ENCODE peak calls at places on chromosomes 13 and 19, in ten cellular contexts. One of them, this sample, is unnamed.

GRCh38 chr13:83009987-83010386 is 872.3 kb downstream of the SLITRK1 start:
- DNase-seq in amniotic stem cell: no peak
- DNase-seq in fibroblast of mammary gland: no peak
- DNase-seq in AG09309: no peak
- DNase-seq in breast epithelium: no peak
- DNase-seq in iPS DF 19.7: no peak
- DNase-seq in iPS-NIHi11: no peak
- DNase-seq in mucosa of gallbladder: no peak
- DNase-seq in GM23248: no peak
- DNase-seq in cerebellar nuclear complex: no peak
- DNase-seq in this sample: no peak

GRCh38 chr19:55688422-55689218 is 13.6 kb downstream of the EPN1 start:
- DNase-seq in iPS-NIHi11: peak
- DNase-seq in AG09309: no peak
- DNase-seq in fibroblast of mammary gland: no peak
- DNase-seq in iPS DF 19.7: no peak
- DNase-seq in GM23248: no peak
- DNase-seq in cerebellar nuclear complex: no peak
- DNase-seq in mucosa of gallbladder: peak
- DNase-seq in breast epithelium: no peak
- DNase-seq in amniotic stem cell: no peak
- DNase-seq in this sample: no peak

GRCh38 chr19:51359294-51359693 is 6.9 kb downstream of the ETFB start:
- DNase-seq in AG09309: peak
- DNase-seq in fibroblast of mammary gland: peak
- DNase-seq in amniotic stem cell: peak
- DNase-seq in GM23248: peak
- DNase-seq in iPS DF 19.7: no peak
- DNase-seq in mucosa of gallbladder: no peak
- DNase-seq in breast epithelium: no peak
- DNase-seq in iPS-NIHi11: no peak
- DNase-seq in cerebellar nuclear complex: no peak
- DNase-seq in this sample: peak

GRCh38 chr19:13689050-13689449 is 75.3 kb upstream of the MRI1 start:
- DNase-seq in amniotic stem cell: no peak
- DNase-seq in breast epithelium: no peak
- DNase-seq in AG09309: no peak
- DNase-seq in fibroblast of mammary gland: peak
- DNase-seq in iPS DF 19.7: peak
- DNase-seq in mucosa of gallbladder: no peak
- DNase-seq in GM23248: peak
- DNase-seq in cerebellar nuclear complex: no peak
- DNase-seq in iPS-NIHi11: peak
- DNase-seq in this sample: peak

GRCh38 chr19:32489971-32490370 is 84.4 kb downstream of the DPY19L3 start:
- DNase-seq in GM23248: no peak
- DNase-seq in cerebellar nuclear complex: no peak
- DNase-seq in AG09309: no peak
- DNase-seq in fibroblast of mammary gland: peak
- DNase-seq in iPS-NIHi11: no peak
- DNase-seq in breast epithelium: no peak
- DNase-seq in mucosa of gallbladder: no peak
- DNase-seq in iPS DF 19.7: no peak
- DNase-seq in amniotic stem cell: no peak
- DNase-seq in this sample: no peak

GRCh38 chr13:73900591-73900990 is 233.6 kb downstream of the KLF12 start:
- DNase-seq in AG09309: no peak
- DNase-seq in fibroblast of mammary gland: no peak
- DNase-seq in iPS-NIHi11: no peak
- DNase-seq in iPS DF 19.7: no peak
- DNase-seq in cerebellar nuclear complex: no peak
- DNase-seq in mucosa of gallbladder: no peak
- DNase-seq in breast epithelium: no peak
- DNase-seq in amniotic stem cell: no peak
- DNase-seq in GM23248: peak
- DNase-seq in this sample: peak

GRCh38 chr13:32079586-32079985 is 48.0 kb downstream of the FRY start:
- DNase-seq in AG09309: no peak
- DNase-seq in fibroblast of mammary gland: no peak
- DNase-seq in GM23248: no peak
- DNase-seq in breast epithelium: no peak
- DNase-seq in iPS-NIHi11: no peak
- DNase-seq in amniotic stem cell: no peak
- DNase-seq in mucosa of gallbladder: no peak
- DNase-seq in iPS DF 19.7: no peak
- DNase-seq in cerebellar nuclear complex: no peak
- DNase-seq in this sample: no peak

GRCh38 chr13:37418490-37418889 is 180.1 kb downstream of the POSTN start:
- DNase-seq in mucosa of gallbladder: no peak
- DNase-seq in fibroblast of mammary gland: peak
- DNase-seq in breast epithelium: no peak
- DNase-seq in AG09309: peak
- DNase-seq in iPS DF 19.7: no peak
- DNase-seq in GM23248: peak
- DNase-seq in amniotic stem cell: no peak
- DNase-seq in cerebellar nuclear complex: no peak
- DNase-seq in iPS-NIHi11: no peak
- DNase-seq in this sample: no peak

GRCh38 chr13:89695343-89696257 is 1651.9 kb upstream of the MIR17HG start:
- DNase-seq in iPS DF 19.7: peak
- DNase-seq in mucosa of gallbladder: peak
- DNase-seq in GM23248: peak
- DNase-seq in AG09309: no peak
- DNase-seq in fibroblast of mammary gland: peak
- DNase-seq in iPS-NIHi11: peak
- DNase-seq in breast epithelium: no peak
- DNase-seq in cerebellar nuclear complex: no peak
- DNase-seq in amniotic stem cell: no peak
- DNase-seq in this sample: no peak

GRCh38 chr19:47145639-47146486 is 15.2 kb downstream of the SAE1 start:
- DNase-seq in amniotic stem cell: no peak
- DNase-seq in GM23248: no peak
- DNase-seq in cerebellar nuclear complex: no peak
- DNase-seq in breast epithelium: no peak
- DNase-seq in iPS DF 19.7: no peak
- DNase-seq in fibroblast of mammary gland: no peak
- DNase-seq in AG09309: no peak
- DNase-seq in iPS-NIHi11: no peak
- DNase-seq in mucosa of gallbladder: no peak
- DNase-seq in this sample: no peak

GRCh38 chr19:33035461-33035860 is 29.2 kb downstream of the RHPN2 start:
- DNase-seq in AG09309: no peak
- DNase-seq in breast epithelium: no peak
- DNase-seq in fibroblast of mammary gland: no peak
- DNase-seq in iPS-NIHi11: no peak
- DNase-seq in amniotic stem cell: no peak
- DNase-seq in iPS DF 19.7: no peak
- DNase-seq in cerebellar nuclear complex: no peak
- DNase-seq in mucosa of gallbladder: no peak
- DNase-seq in GM23248: no peak
- DNase-seq in this sample: no peak

GRCh38 chr19:10279737-10280442 is 6.9 kb upstream of the ICAM4 start:
- DNase-seq in iPS-NIHi11: no peak
- DNase-seq in iPS DF 19.7: no peak
- DNase-seq in breast epithelium: no peak
- DNase-seq in GM23248: no peak
- DNase-seq in fibroblast of mammary gland: no peak
- DNase-seq in amniotic stem cell: no peak
- DNase-seq in cerebellar nuclear complex: no peak
- DNase-seq in mucosa of gallbladder: no peak
- DNase-seq in AG09309: no peak
- DNase-seq in this sample: no peak

GRCh38 chr19:8355631-8356402 is 8.1 kb upstream of the ANGPTL4 start:
- DNase-seq in iPS DF 19.7: no peak
- DNase-seq in fibroblast of mammary gland: peak
- DNase-seq in cerebellar nuclear complex: no peak
- DNase-seq in mucosa of gallbladder: no peak
- DNase-seq in amniotic stem cell: no peak
- DNase-seq in iPS-NIHi11: no peak
- DNase-seq in breast epithelium: peak
- DNase-seq in GM23248: peak
- DNase-seq in AG09309: peak
- DNase-seq in this sample: peak

GRCh38 chr13:44969858-44970484 is 19.3 kb downstream of the NUFIP1 start:
- DNase-seq in cerebellar nuclear complex: no peak
- DNase-seq in amniotic stem cell: peak
- DNase-seq in iPS DF 19.7: peak
- DNase-seq in mucosa of gallbladder: no peak
- DNase-seq in fibroblast of mammary gland: peak
- DNase-seq in AG09309: peak
- DNase-seq in GM23248: peak
- DNase-seq in breast epithelium: no peak
- DNase-seq in iPS-NIHi11: peak
- DNase-seq in this sample: peak

GRCh38 chr19:6801397-6802086 is 29.0 kb downstream of the VAV1 start:
- DNase-seq in fibroblast of mammary gland: no peak
- DNase-seq in amniotic stem cell: no peak
- DNase-seq in AG09309: no peak
- DNase-seq in iPS DF 19.7: no peak
- DNase-seq in breast epithelium: peak
- DNase-seq in GM23248: peak
- DNase-seq in mucosa of gallbladder: peak
- DNase-seq in iPS-NIHi11: no peak
- DNase-seq in cerebellar nuclear complex: no peak
- DNase-seq in this sample: no peak

This sample was measured in EH.